ENCODE peak calls at places on chromosomes 1 and 21, in six cellular contexts. M is H9; H is WERI-Rb-1; O is left ventricle myocardium inferior; D is CD4-positive, alpha-beta T cell; V is tibial nerve. L is an unnamed sample.

GRCh38 chr1:184945034-184945433 is 29.3 kb downstream of the NIBAN1 start:
- DNase-seq in V (no peak), O (no peak), H (no peak), M (no peak), D (no peak), L (no peak)

GRCh38 chr21:17834639-17835354 is 15.6 kb upstream of the C21orf91 start:
- DNase-seq in V (no peak), D (no peak), O (no peak), M (no peak), H (no peak), L (no peak)

GRCh38 chr1:166032901-166033371 is 133.9 kb downstream of the FAM78B start:
- DNase-seq in H (no peak), D (no peak), V (no peak), M (no peak), O (peak), L (no peak)

GRCh38 chr1:84947536-84948410 is 49.1 kb downstream of the MCOLN2 start:
- DNase-seq in D (no peak), M (no peak), V (no peak), O (no peak), H (no peak), L (no peak)

GRCh38 chr1:38858833-38859560 is 575 bp downstream of the RRAGC start:
- DNase-seq in O (peak), M (no peak), D (no peak), V (peak), H (peak), L (no peak)

GRCh38 chr1:43270421-43271095 is 775 bp downstream of the TMEM125 start:
- DNase-seq in V (no peak), D (no peak), M (peak), H (no peak), O (no peak), L (peak)

GRCh38 chr1:20530261-20530660 is 22.1 kb upstream of the FAM43B start:
- DNase-seq in H (no peak), V (no peak), O (no peak), M (no peak), D (no peak), L (no peak)

GRCh38 chr1:56967900-56968832 is 2.4 kb upstream of the C8B start:
- DNase-seq in M (peak), H (peak), D (no peak), O (no peak), V (no peak), L (peak)

GRCh38 chr1:110212165-110213142 is 2.3 kb downstream of the KCNC4 start:
- DNase-seq in H (no peak), M (peak), V (no peak), O (no peak), D (no peak), L (peak)

GRCh38 chr1:194533641-194534040 is 1347.2 kb upstream of the B3GALT2 start:
- DNase-seq in H (no peak), M (no peak), O (no peak), D (no peak), V (no peak), L (no peak)

GRCh38 chr1:246632584-246633168 is 66.4 kb downstream of the CNST start:
- DNase-seq in V (no peak), O (no peak), H (no peak), D (no peak), M (no peak), L (peak)

GRCh38 chr21:41678944-41679343 is 87.9 kb downstream of the RIPK4 start:
- DNase-seq in H (peak), M (peak), O (peak), D (no peak), V (peak), L (peak)

GRCh38 chr1:66175107-66175506 is 358.8 kb upstream of the SGIP1 start:
- DNase-seq in D (no peak), H (no peak), M (no peak), O (no peak), V (no peak), L (no peak)

GRCh38 chr1:31936278-31936965 is 1.7 kb downstream of the PTP4A2 start:
- DNase-seq in O (no peak), M (no peak), D (no peak), V (no peak), H (no peak), L (no peak)

GRCh38 chr1:62625415-62625814 is 28.1 kb downstream of the ANGPTL3 start:
- DNase-seq in M (no peak), D (no peak), O (no peak), H (no peak), V (no peak), L (no peak)

GRCh38 chr1:114263343-114263742 is 109.7 kb upstream of the SYT6 start:
- DNase-seq in D (no peak), O (no peak), V (no peak), H (no peak), M (no peak), L (no peak)

GRCh38 chr1:227994632-227995300 is 12.0 kb upstream of the WNT3A start:
- DNase-seq in V (no peak), H (no peak), O (no peak), D (no peak), M (no peak), L (no peak)

GRCh38 chr1:241533375-241534115 is 1.4 kb downstream of the KMO start:
- DNase-seq in O (no peak), M (no peak), D (no peak), V (no peak), H (no peak), L (no peak)

GRCh38 chr1:8777867-8778266 is 39.6 kb downstream of the RERE start:
- DNase-seq in D (no peak), O (no peak), H (no peak), M (no peak), V (no peak), L (no peak)
- TF ChIP-seq CTCF in D (no peak), O (no peak), H (no peak), M (no peak), V (no peak), L (no peak)

GRCh38 chr1:202237052-202237451 is 43.5 kb downstream of the LGR6 start:
- DNase-seq in D (no peak), H (peak), V (no peak), M (peak), O (no peak), L (peak)
- TF ChIP-seq CTCF in D (no peak), H (peak), V (peak), M (peak), O (peak), L (peak)

DNA sequence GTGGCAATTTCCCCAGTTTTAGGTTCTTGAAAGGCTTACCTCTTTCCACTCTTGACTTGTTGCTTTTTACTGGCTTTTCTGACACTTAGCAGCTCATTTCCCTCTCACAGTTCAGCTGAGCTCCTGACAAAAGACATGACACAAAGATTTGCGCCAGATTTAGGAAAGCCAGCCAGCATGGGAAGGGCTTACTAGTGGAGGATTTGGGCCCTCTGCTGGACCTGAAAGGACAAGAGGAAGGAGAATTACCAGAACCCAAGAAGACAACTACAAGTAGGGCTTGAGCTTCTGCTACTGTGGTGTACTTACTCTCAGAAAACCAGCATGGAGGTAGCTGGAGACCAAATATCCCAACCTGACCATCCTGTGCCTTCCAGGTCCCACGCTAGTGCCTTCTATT is 784.5 kb downstream of the BRINP3 start:
- DNase-seq in O (no peak), H (no peak), D (no peak), M (no peak), V (no peak), L (peak)
- TF ChIP-seq CTCF in O (no peak), H (no peak), D (no peak), M (no peak), V (no peak), L (peak)

GRCh38 chr1:202765726-202766125 is 42.5 kb downstream of the KDM5B start:
- DNase-seq in V (no peak), H (no peak), D (no peak), O (no peak), M (no peak), L (no peak)
- TF ChIP-seq CTCF in V (no peak), H (no peak), D (no peak), O (no peak), M (no peak), L (no peak)

DNA sequence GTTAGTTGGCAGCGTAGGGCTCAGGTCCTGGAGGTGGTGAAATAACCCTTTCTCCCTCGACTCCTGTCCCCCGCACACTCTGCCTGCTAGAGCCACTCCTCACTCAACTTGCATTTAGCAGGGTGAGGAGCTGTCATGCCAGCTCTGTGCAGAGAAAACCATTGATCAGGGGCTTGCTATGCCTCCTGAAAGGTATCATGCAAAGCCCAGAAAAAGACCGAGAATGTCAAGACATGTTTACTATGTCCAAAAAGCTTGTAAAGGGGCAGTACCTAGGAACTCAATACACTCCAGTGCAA is 18.0 kb downstream of the ALDH4A1 start:
- DNase-seq in O (no peak), H (no peak), V (no peak), M (no peak), D (no peak), L (no peak)
- TF ChIP-seq CTCF in O (no peak), H (no peak), V (no peak), M (no peak), D (peak), L (no peak)